ENCODE peak calls at places on chromosomes 1 and 21, in ten cellular contexts. E, K, B, O, P, G, Z, S, L and R are unnamed samples.

GRCh38 chr1:207316141-207316540 is 5.3 kb upstream of the CD55 start:
- DNase-seq in P (no peak), B (no peak), L (peak), O (no peak), K (no peak), S (no peak), E (no peak), G (no peak), Z (peak), R (no peak)

GRCh38 chr1:225823811-225824261 is 13.9 kb downstream of the EPHX1 start:
- DNase-seq in K (no peak), O (no peak), Z (no peak), G (no peak), E (no peak), L (no peak), P (no peak), B (no peak), S (peak), R (no peak)

GRCh38 chr1:219724440-219724839 is 111.5 kb upstream of the ZC3H11B start:
- DNase-seq in P (no peak), K (no peak), O (no peak), B (peak), L (peak), S (no peak), E (no peak), Z (no peak), G (no peak), R (no peak)

GRCh38 chr1:201466492-201466891 is 2.5 kb downstream of the PHLDA3 start:
- DNase-seq in L (no peak), G (no peak), S (no peak), E (no peak), K (no peak), B (no peak), P (no peak), Z (no peak), O (peak), R (no peak)

GRCh38 chr1:89309828-89310227 is 37.2 kb upstream of the GBP5 start:
- DNase-seq in E (no peak), B (no peak), Z (no peak), L (no peak), K (no peak), P (no peak), O (no peak), S (no peak), G (no peak), R (no peak)

GRCh38 chr1:233834609-233835008 is 69.9 kb upstream of the SLC35F3 start:
- DNase-seq in L (no peak), S (no peak), E (no peak), G (no peak), O (no peak), Z (no peak), B (no peak), P (no peak), K (no peak), R (no peak)

GRCh38 chr1:184388671-184389292 is 2.0 kb downstream of the C1orf21 start:
- DNase-seq in K (no peak), E (no peak), B (no peak), G (no peak), P (no peak), Z (no peak), O (no peak), L (no peak), S (no peak), R (no peak)

GRCh38 chr1:109272021-109272799 is 10.7 kb downstream of the PSRC1 start:
- DNase-seq in B (no peak), L (no peak), Z (peak), G (no peak), E (no peak), O (no peak), S (no peak), P (no peak), K (no peak), R (no peak)

GRCh38 chr1:8122160-8122476 is 96.0 kb upstream of the ERRFI1 start:
- DNase-seq in Z (no peak), O (no peak), S (peak), B (no peak), L (no peak), E (no peak), K (peak), G (peak), P (no peak), R (no peak)

GRCh38 chr21:46213620-46214286 is 14.8 kb downstream of the LSS start:
- DNase-seq in L (no peak), Z (no peak), G (no peak), P (no peak), O (no peak), E (no peak), S (no peak), B (peak), K (no peak), R (no peak)

GRCh38 chr1:67162954-67163353 is 3.3 kb upstream of the IL23R start:
- DNase-seq in E (peak), O (peak), G (peak), B (no peak), S (no peak), L (no peak), Z (no peak), K (no peak), P (no peak), R (no peak)

GRCh38 chr1:99503276-99503747 is 142.6 kb upstream of the PALMD start:
- DNase-seq in L (no peak), E (no peak), B (no peak), G (peak), P (no peak), S (peak), K (no peak), O (peak), Z (no peak), R (no peak)

GRCh38 chr1:204573563-204573925 is 57.3 kb downstream of the MDM4 start:
- DNase-seq in P (no peak), S (no peak), G (peak), O (no peak), E (no peak), L (no peak), K (no peak), B (no peak), Z (no peak), R (no peak)

GRCh38 chr1:169546087-169546995 is 39.9 kb downstream of the F5 start:
- DNase-seq in S (peak), B (peak), Z (no peak), G (peak), P (peak), L (peak), K (peak), E (peak), O (peak), R (no peak)

GRCh38 chr1:192489748-192490147 is 85.8 kb upstream of the RGS1 start:
- DNase-seq in E (no peak), Z (no peak), L (peak), S (no peak), G (peak), K (peak), O (peak), B (no peak), P (no peak), R (no peak)

GRCh38 chr1:55232448-55233148 is 17.4 kb upstream of the USP24 start:
- DNase-seq in G (no peak), B (no peak), K (no peak), P (no peak), E (no peak), O (no peak), L (peak), Z (no peak), S (no peak), R (no peak)

GRCh38 chr1:156476501-156477298 is 23.9 kb downstream of the MEF2D start:
- DNase-seq in K (peak), E (no peak), L (peak), G (peak), Z (no peak), O (no peak), P (no peak), S (no peak), B (no peak), R (no peak)

GRCh38 chr1:75711846-75712245 is 12.7 kb upstream of the ACADM start:
- DNase-seq in Z (no peak), K (no peak), O (no peak), S (no peak), P (no peak), G (no peak), L (no peak), B (no peak), E (no peak), R (no peak)

GRCh38 chr1:27418326-27418761 is 25.9 kb downstream of the GPR3 start:
- DNase-seq in L (no peak), K (peak), P (no peak), G (peak), B (no peak), Z (no peak), O (peak), S (no peak), E (peak), R (no peak)

GRCh38 chr1:233326995-233327937 is at the start of gene MAP3K21:
- DNase-seq in Z (peak), O (peak), S (peak), P (peak), G (no peak), K (peak), E (peak), L (peak), B (peak), R (peak)

GRCh38 chr1:175933801-175934200 is 190.4 kb upstream of the TNR start:
- DNase-seq in G (no peak), S (no peak), P (no peak), Z (no peak), B (peak), O (peak), L (peak), K (no peak), E (no peak), R (no peak)

GRCh38 chr1:101207891-101208290 is 28.9 kb upstream of the S1PR1 start:
- DNase-seq in S (no peak), O (peak), Z (no peak), P (no peak), K (no peak), E (no peak), L (no peak), B (no peak), G (no peak), R (no peak)

GRCh38 chr1:205535866-205536758 is 31.6 kb downstream of the CDK18 start:
- DNase-seq in L (no peak), P (no peak), E (no peak), K (peak), O (no peak), S (no peak), Z (no peak), B (peak), G (no peak), R (no peak)

GRCh38 chr1:25694167-25694566 is 77.6 kb downstream of the MAN1C1 start:
- DNase-seq in O (no peak), S (no peak), Z (no peak), G (peak), E (no peak), L (no peak), P (no peak), K (peak), B (no peak), R (no peak)

GRCh38 chr1:85374160-85374559 is 90.8 kb downstream of the DDAH1 start:
- DNase-seq in Z (no peak), K (no peak), B (no peak), P (no peak), O (peak), L (no peak), E (no peak), S (no peak), G (peak), R (no peak)

GRCh38 chr1:205827623-205828022 is 14.6 kb upstream of the SLC41A1 start:
- DNase-seq in S (no peak), Z (no peak), E (no peak), B (no peak), L (peak), O (peak), P (no peak), G (no peak), K (no peak), R (no peak)

GRCh38 chr1:228013322-228014234 is 6.8 kb downstream of the WNT3A start:
- DNase-seq in B (no peak), O (peak), S (peak), P (no peak), K (peak), E (no peak), Z (peak), G (no peak), L (no peak), R (peak)

GRCh38 chr21:43740497-43741156 is 21.7 kb downstream of the PDXK start:
- DNase-seq in Z (peak), P (peak), G (peak), K (peak), L (peak), E (no peak), S (no peak), B (peak), O (no peak), R (no peak)

GRCh38 chr21:41605934-41606285 is 98.0 kb upstream of the TMPRSS2 start:
- DNase-seq in L (no peak), P (no peak), G (no peak), Z (no peak), O (no peak), K (no peak), E (no peak), S (no peak), B (no peak), R (no peak)

GRCh38 chr1:25562101-25562927 is 18.9 kb downstream of the LDLRAP1 start:
- DNase-seq in B (no peak), K (no peak), L (no peak), S (no peak), O (peak), Z (no peak), G (no peak), E (peak), P (no peak), R (peak)

GRCh38 chr1:182350839-182351238 is 40.8 kb downstream of the GLUL start:
- DNase-seq in E (no peak), Z (no peak), S (no peak), P (no peak), B (no peak), O (no peak), G (no peak), L (no peak), K (peak), R (no peak)

GRCh38 chr1:85544689-85545203 is 35.8 kb upstream of the CCN1 start:
- DNase-seq in L (peak), S (no peak), E (no peak), P (no peak), Z (no peak), K (no peak), O (peak), G (peak), B (no peak), R (no peak)

GRCh38 chr21:18041012-18041411 is 203.6 kb upstream of the CHODL start:
- DNase-seq in K (no peak), E (no peak), G (peak), L (peak), P (no peak), B (peak), O (peak), S (no peak), Z (no peak), R (no peak)

GRCh38 chr1:109993885-109994284 is 9.3 kb downstream of the AHCYL1 start:
- DNase-seq in S (no peak), Z (no peak), P (no peak), O (peak), E (no peak), B (no peak), L (no peak), K (no peak), G (peak), R (no peak)

GRCh38 chr1:23217421-23218115 is at the start of gene HTR1D:
- DNase-seq in E (no peak), G (no peak), Z (peak), S (peak), K (no peak), B (peak), O (no peak), L (peak), P (peak), R (no peak)

GRCh38 chr1:16981269-16981849 is 939 bp upstream of the MFAP2 start:
- DNase-seq in K (no peak), B (no peak), O (peak), L (no peak), S (no peak), G (peak), P (no peak), E (no peak), Z (no peak), R (no peak)

GRCh38 chr1:53636621-53637171 is 102.3 kb downstream of the GLIS1 start:
- DNase-seq in K (peak), Z (peak), E (no peak), G (no peak), B (no peak), S (no peak), L (no peak), P (no peak), O (no peak), R (no peak)

GRCh38 chr1:22636927-22637326 is 499 bp downstream of the C1QA start:
- DNase-seq in L (no peak), P (no peak), E (no peak), S (no peak), B (no peak), K (no peak), G (no peak), O (no peak), Z (no peak), R (no peak)

DNA sequence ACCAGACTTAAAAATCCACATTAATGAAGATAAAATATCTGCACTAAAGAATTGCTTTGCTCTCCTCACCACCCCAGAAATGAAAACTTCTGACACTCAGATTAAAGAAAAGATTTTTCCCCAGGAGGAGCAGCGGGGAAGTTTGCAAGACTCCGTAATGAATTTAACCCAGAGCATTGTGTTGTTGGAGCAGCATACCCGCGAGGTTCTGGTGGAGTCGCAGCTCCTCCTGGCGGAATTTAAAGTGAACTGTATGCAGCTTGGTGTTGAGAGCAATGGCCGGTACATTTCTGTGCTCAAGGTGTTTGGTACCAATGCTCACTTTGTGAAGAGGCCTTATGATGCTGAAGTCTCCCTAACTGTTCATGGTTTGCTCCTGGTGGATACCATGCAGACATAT is 46.4 kb downstream of the VPS13D start:
- DNase-seq in E (no peak), Z (no peak), K (peak), P (no peak), L (peak), S (peak), O (peak), B (peak), G (peak), R (no peak)
- TF ChIP-seq CTCF in E (peak), Z (no peak), K (peak), P (peak), L (peak), S (peak), O (peak), B (peak), G (peak), R (no peak)

GRCh38 chr1:118933051-118933781 is 54.9 kb downstream of the TBX15 start:
- DNase-seq in G (no peak), S (no peak), K (no peak), B (no peak), P (no peak), O (no peak), Z (no peak), L (no peak), E (no peak), R (no peak)

GRCh38 chr1:118928739-118929554 is 59.2 kb downstream of the TBX15 start:
- DNase-seq in L (peak), G (peak), O (peak), K (no peak), S (peak), P (peak), B (peak), E (no peak), Z (no peak), R (no peak)

GRCh38 chr1:118927826-118928225 is 60.3 kb downstream of the TBX15 start:
- DNase-seq in O (no peak), E (no peak), K (no peak), Z (no peak), B (no peak), P (no peak), L (no peak), G (no peak), S (no peak), R (no peak)

GRCh38 chr1:118934706-118935105 is 53.4 kb downstream of the TBX15 start:
- DNase-seq in B (no peak), O (no peak), K (no peak), Z (no peak), L (no peak), S (no peak), P (no peak), G (no peak), E (no peak), R (no peak)

DNA sequence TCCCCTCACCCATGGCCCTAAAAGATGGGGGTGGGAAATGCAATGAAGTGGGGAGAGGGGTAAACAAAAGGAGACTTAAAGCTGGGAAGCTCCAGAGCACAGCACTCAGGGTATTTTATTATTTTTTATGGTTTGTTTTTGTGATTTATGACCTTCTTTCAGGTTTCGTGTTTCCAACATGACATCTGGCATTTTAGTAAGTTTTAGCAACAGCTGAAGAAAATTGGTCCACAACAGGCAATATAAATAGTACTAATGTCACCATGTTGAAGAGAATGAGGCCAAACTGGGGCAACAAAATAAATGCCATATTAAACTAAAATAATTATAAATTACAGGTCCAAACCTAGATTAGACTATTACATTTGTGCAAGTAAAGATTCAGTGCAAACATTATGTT is 56.3 kb downstream of the TBX15 start:
- DNase-seq in Z (no peak), L (no peak), S (no peak), O (no peak), G (no peak), E (no peak), P (no peak), K (no peak), B (no peak), R (no peak)
- TF ChIP-seq CTCF in Z (no peak), L (no peak), S (no peak), O (no peak), G (no peak), E (no peak), P (no peak), K (no peak), B (no peak), R (no peak)

GRCh38 chr1:115596080-115596795 is 45.5 kb upstream of the VANGL1 start:
- DNase-seq in O (no peak), L (no peak), E (no peak), B (no peak), G (peak), K (no peak), S (no peak), Z (no peak), P (no peak), R (no peak)
- TF ChIP-seq CTCF in O (no peak), L (no peak), E (no peak), B (no peak), G (no peak), K (no peak), S (no peak), Z (no peak), P (no peak), R (no peak)

GRCh38 chr21:35697321-35697808 is 363.0 kb downstream of the SETD4 start:
- DNase-seq in G (peak), L (no peak), K (no peak), S (no peak), P (no peak), E (no peak), O (peak), B (no peak), Z (peak), R (no peak)

GRCh38 chr21:35699360-35699759 is 361.0 kb downstream of the SETD4 start:
- DNase-seq in E (no peak), S (no peak), G (no peak), K (no peak), P (no peak), O (no peak), Z (no peak), L (no peak), B (no peak), R (no peak)

DNA sequence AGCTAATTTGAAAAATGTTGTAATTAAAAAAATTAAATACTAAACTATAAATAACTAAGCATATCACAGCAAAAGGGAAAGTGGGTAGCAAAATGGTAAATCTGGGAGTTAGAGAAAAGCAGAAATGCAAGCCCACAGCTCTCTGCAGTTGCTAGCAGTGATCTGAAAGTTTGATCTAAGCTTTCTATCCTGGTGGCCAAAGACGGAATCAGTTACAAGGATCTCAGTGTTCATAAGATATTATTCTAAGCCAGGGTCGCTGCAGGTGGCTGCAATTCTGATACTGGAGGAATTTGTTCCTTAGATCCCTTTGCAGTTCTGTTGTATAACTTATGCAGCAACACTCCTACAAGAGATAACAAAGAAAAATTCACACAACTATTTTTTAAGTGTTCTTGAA is 363.7 kb downstream of the SETD4 start:
- DNase-seq in L (peak), E (no peak), P (no peak), B (no peak), O (no peak), K (no peak), S (no peak), Z (no peak), G (peak), R (no peak)
- TF ChIP-seq CTCF in L (no peak), E (no peak), P (no peak), B (no peak), O (no peak), K (no peak), S (no peak), Z (no peak), G (peak), R (no peak)

DNA sequence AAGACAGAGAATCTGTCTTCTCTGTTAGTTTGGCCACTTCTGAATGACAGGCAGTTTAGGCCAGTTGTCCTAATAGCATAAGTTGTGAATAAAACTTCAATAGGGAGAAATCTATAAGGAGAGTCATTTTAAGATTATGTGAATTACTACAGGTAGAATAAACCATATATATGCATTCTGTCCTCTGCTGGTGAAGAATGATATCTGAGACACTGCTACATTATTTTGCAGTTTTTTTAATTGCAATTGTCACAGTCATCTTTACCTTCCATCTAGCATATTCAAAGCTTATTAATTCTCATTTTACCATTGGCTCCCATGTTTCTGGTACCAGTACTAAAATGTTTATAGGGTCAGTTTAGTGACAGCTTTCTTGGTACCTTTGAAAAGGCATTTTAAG is 519.6 kb upstream of the DEPDC1 start:
- DNase-seq in Z (no peak), P (no peak), L (no peak), K (no peak), O (no peak), G (no peak), S (no peak), B (no peak), E (no peak), R (no peak)
- TF ChIP-seq CTCF in Z (no peak), P (no peak), L (peak), K (no peak), O (no peak), G (no peak), S (no peak), B (no peak), E (no peak), R (no peak)